ENCODE peak calls at places on chromosomes 12 and 14, in four cellular contexts. U is A549, S is HepG2, F is K562. Y is an unnamed sample.
A peak's percentile ranks its signal among the peaks of the same experiment; 100 is the strongest.

GRCh38 chr12:34400986-34401658 is 378.8 kb downstream of the ALG10 start:
- DNase-seq in F (peak; percentile 1), S (no peak), U (no peak), Y (no peak)

GRCh38 chr12:54497883-54498282 is 331 bp downstream of the NCKAP1L start:
- DNase-seq in F (no peak), U (no peak), S (no peak), Y (no peak)

GRCh38 chr12:116520225-116520624 is 39.0 kb upstream of the MAP1LC3B2 start:
- DNase-seq in U (no peak), F (no peak), S (no peak), Y (no peak)

GRCh38 chr12:56150563-56150962 is 1.8 kb upstream of the MYL6B start:
- DNase-seq in U (no peak), S (no peak), F (no peak), Y (no peak)

GRCh38 chr12:117501470-117501869 is 140.0 kb upstream of the NOS1 start:
- DNase-seq in S (peak; percentile 17), U (no peak), F (no peak), Y (no peak)

GRCh38 chr12:132089407-132089910 is 54.7 kb downstream of the DDX51 start:
- DNase-seq in F (no peak), U (no peak), S (no peak), Y (no peak)

GRCh38 chr14:70714055-70714550 is 72.4 kb downstream of the TTC9 start:
- DNase-seq in S (peak; percentile 57), U (peak; percentile 58), F (peak; percentile 20), Y (peak; percentile 50)

GRCh38 chr14:60637490-60638452 is 11.5 kb downstream of the SIX1 start:
- DNase-seq in U (no peak), S (no peak), F (no peak), Y (no peak)

GRCh38 chr12:130632582-130633174 is 83.4 kb downstream of the RIMBP2 start:
- DNase-seq in F (no peak), S (no peak), U (no peak), Y (no peak)

GRCh38 chr14:74712499-74713394 is at the start of the genes AREL1 and FCF1:
- DNase-seq in S (peak; percentile 90), F (peak; percentile 80), U (peak; percentile 97), Y (peak; percentile 54)

GRCh38 chr14:68145036-68145435 is 325.5 kb downstream of the RAD51B start:
- DNase-seq in S (no peak), U (no peak), F (no peak), Y (no peak)

GRCh38 chr14:51855234-51855633 is 5.2 kb upstream of the GNG2 start:
- DNase-seq in U (no peak), F (no peak), S (no peak), Y (no peak)

GRCh38 chr12:132561784-132562156 is 48.6 kb downstream of the LRCOL1 start:
- DNase-seq in F (peak; percentile 46), U (peak; percentile 75), S (no peak), Y (no peak)

GRCh38 chr14:20434701-20435453 is 1.1 kb downstream of the KLHL33 start:
- DNase-seq in F (no peak), S (no peak), U (no peak), Y (no peak)

GRCh38 chr12:85626031-85626781 is 210.0 kb downstream of the RASSF9 start:
- DNase-seq in U (no peak), S (no peak), F (no peak), Y (no peak)

DNA sequence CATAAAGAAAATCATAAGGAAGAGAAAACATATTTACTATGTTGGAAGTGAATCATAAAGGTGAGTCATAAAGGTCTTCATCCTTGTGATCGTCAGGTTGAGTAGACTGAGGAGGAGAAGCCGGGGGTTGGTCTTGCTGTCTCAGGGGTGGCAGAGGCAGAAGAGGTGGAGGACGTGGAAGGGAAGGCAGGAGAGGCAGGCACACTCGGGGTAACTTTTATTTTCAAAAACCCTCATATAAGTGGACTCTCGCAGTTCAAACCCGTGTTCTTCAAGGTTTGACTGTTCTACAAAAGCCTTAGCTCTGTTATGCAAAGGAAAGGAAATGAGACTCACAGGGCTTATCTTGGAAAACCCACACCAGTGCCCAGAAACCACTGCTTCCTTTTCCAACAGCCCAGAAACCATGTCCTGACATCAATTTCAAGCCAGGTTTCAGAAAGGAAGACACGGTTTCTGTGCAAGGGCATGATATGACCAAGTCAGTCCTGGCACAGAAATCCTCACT is 14.0 kb downstream of the SMCO2 start:
- DNase-seq in U (no peak), F (no peak), S (no peak), Y (peak; percentile 4)
- TF ChIP-seq ESRRA in U (no peak), F (no peak), S (no peak), Y (no peak)

GRCh38 chr14:92248638-92249037 is 74.3 kb upstream of the SLC24A4 start:
- DNase-seq in S (no peak), U (no peak), F (no peak), Y (no peak)

GRCh38 chr14:92252291-92252690 is 70.7 kb upstream of the SLC24A4 start:
- DNase-seq in U (no peak), S (no peak), F (no peak), Y (no peak)

GRCh38 chr14:92258934-92259333 is 64.0 kb upstream of the SLC24A4 start:
- DNase-seq in U (no peak), S (no peak), F (peak; percentile 20), Y (peak; percentile 31)

GRCh38 chr14:92254786-92255185 is 68.2 kb upstream of the SLC24A4 start:
- DNase-seq in S (no peak), F (no peak), U (no peak), Y (no peak)

DNA sequence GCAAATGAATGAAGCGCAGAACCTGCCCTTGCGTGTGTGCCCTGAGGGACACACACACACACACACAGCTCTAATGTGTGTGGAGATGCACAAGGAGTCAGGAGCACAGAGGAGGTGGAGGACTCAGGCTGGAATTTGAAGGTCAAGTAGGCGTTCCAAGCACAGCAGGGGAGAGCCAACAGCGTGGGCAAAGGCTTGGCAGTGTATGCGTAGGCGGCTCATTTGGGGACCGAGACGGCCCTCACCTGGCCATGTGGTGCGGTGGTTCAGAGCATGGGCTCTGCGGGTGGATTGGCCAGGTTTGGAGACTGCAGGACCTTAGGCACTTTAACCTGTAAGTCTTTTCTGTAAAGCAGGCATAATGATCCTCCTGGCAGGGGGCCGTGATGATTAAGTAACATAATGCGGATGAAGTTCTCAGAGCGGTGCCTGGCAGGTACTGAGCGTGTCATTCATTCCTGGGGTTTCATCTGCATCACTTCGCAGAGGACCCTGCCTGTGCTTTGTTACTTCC is 69.5 kb upstream of the SLC24A4 start:
- DNase-seq in U (no peak), S (no peak), F (no peak), Y (no peak)
- TF ChIP-seq RAD21 in U (no peak), S (no peak), F (no peak), Y (no peak)

GRCh38 chr12:91931110-91931509 is 214.5 kb downstream of the BTG1 start:
- DNase-seq in F (no peak), U (no peak), S (no peak), Y (no peak)
- TF ChIP-seq ESRRA in F (no peak), U (no peak), S (no peak), Y (no peak)

GRCh38 chr12:52057614-52057939 is 6.3 kb downstream of the NR4A1 start:
- DNase-seq in U (no peak), F (no peak), S (no peak), Y (no peak)

GRCh38 chr12:52057958-52058576 is 6.8 kb downstream of the NR4A1 start:
- DNase-seq in F (no peak), U (no peak), S (no peak), Y (no peak)

GRCh38 chr12:52056801-52057613 is 5.8 kb downstream of the NR4A1 start:
- DNase-seq in U (no peak), F (no peak), S (no peak), Y (no peak)

GRCh38 chr12:52059582-52060497 is 8.6 kb downstream of the NR4A1 start:
- DNase-seq in U (no peak), F (no peak), S (no peak), Y (no peak)

DNA sequence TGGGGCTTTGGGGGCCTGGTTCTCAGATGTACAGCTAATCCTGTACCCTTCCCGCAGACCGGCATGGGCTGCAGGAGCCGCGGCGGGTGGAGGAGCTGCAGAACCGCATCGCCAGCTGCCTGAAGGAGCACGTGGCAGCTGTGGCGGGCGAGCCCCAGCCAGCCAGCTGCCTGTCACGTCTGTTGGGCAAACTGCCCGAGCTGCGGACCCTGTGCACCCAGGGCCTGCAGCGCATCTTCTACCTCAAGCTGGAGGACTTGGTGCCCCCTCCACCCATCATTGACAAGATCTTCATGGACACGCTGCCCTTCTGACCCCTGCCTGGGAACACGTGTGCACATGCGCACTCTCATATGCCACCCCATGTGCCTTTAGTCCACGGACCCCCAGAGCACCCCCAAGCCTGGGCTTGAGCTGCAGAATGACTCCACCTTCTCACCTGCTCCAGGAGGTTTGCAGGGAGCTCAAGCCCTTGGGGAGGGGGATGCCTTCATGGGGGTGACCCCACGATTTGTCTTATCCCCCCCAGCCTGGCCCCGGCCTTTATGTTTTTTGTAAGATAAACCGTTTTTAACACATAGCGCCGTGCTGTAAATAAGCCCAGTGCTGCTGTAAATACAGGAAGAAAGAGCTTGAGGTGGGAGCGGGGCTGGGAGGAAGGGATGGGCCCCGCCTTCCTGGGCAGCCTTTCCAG is 7.5 kb downstream of the NR4A1 start:
- DNase-seq in F (no peak), U (no peak), S (no peak), Y (no peak)
- TF ChIP-seq RAD21 in F (no peak), U (no peak), S (no peak), Y (no peak)

GRCh38 chr12:14157129-14157747 is 175.8 kb upstream of the GRIN2B start:
- DNase-seq in S (no peak), U (no peak), F (no peak), Y (peak; percentile 99)
- TF ChIP-seq ESRRA in S (no peak), U (no peak), F (no peak), Y (no peak)

GRCh38 chr14:64196668-64197411 is 97.3 kb downstream of the ESR2 start:
- DNase-seq in U (no peak), F (no peak), S (no peak), Y (no peak)
- TF ChIP-seq RAD21 in U (no peak), F (no peak), S (no peak), Y (no peak)

DNA sequence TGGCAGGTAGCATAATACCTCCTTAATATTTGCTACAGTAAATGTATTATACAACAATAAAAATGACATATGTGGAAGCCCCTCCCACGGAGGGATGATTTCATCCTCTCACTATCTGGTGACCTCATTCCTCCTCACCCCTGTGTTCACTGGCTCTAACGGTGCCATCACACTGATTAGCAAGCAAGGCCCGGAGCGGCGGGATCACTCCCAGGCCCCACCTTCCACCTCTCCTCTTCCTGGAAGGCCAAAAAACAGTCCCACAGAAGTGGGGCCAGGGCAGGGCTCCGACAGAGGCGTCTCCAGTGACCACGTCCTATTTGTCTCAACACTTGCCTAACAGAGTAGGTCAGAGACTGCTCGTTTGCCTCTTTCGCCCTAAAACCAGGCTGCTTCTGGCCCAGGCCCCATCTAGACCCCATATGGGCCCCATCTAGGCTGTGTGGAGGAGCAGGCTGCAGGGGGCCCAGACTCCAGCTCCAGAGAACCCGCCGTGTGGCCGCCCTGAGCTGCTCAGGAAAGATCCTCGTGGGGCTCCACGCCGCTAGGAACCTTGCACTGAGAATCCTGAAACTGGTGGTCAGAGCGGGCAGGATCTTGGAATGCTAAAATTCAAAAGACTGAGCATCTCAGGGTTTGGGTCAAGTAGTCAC is 3.7 kb downstream of the SELPLG start:
- DNase-seq in S (peak; percentile 21), F (peak; percentile 83), U (no peak), Y (no peak)
- TF ChIP-seq ESRRA in S (no peak), F (peak; percentile 11), U (no peak), Y (no peak)

GRCh38 chr14:50085570-50086315 is 30.6 kb downstream of the VCPKMT start:
- DNase-seq in F (no peak), U (no peak), S (no peak), Y (peak; percentile 95)
- TF ChIP-seq RAD21 in F (no peak), U (no peak), S (no peak), Y (no peak)